ENCODE peak calls at places on chromosomes 13 and 19, in four cellular contexts. H is Daoy; G is ELR; J is effector CD4-positive, alpha-beta T cell. Q is an unnamed sample.

GRCh38 chr13:73984949-73985691 is 149.1 kb downstream of the KLF12 start:
- DNase-seq in H (no peak), G (no peak), J (peak), Q (no peak)

GRCh38 chr19:1035998-1036621 is 3.8 kb upstream of the ABCA7 start:
- DNase-seq in H (no peak), G (no peak), J (no peak), Q (no peak)

GRCh38 chr19:44698492-44699201 is at the start of gene CEACAM16:
- DNase-seq in H (no peak), G (no peak), J (no peak), Q (no peak)

GRCh38 chr13:23509781-23510543 is 60.2 kb upstream of the TNFRSF19 start:
- DNase-seq in H (peak), G (peak), J (no peak), Q (peak)

GRCh38 chr13:107284168-107284567 is 716.2 kb upstream of the ARGLU1 start:
- DNase-seq in H (no peak), G (peak), J (no peak), Q (peak)

GRCh38 chr13:25406377-25406776 is 34.6 kb downstream of the ATP8A2 start:
- DNase-seq in H (peak), G (peak), J (no peak), Q (no peak)

GRCh38 chr19:41537789-41538188 is 38.2 kb upstream of the CEACAM21 start:
- DNase-seq in H (no peak), G (peak), J (no peak), Q (no peak)

GRCh38 chr13:33649212-33649917 is 168.6 kb upstream of the RFC3 start:
- DNase-seq in H (no peak), G (peak), J (no peak), Q (no peak)

GRCh38 chr13:50626031-50626643 is 217.4 kb downstream of the DLEU7 start:
- DNase-seq in H (peak), G (peak), J (no peak), Q (no peak)

GRCh38 chr13:72104656-72105180 is 237.7 kb upstream of the DACH1 start:
- DNase-seq in H (no peak), G (no peak), J (no peak), Q (no peak)

GRCh38 chr19:29873024-29873800 is 61.4 kb downstream of the CCNE1 start:
- DNase-seq in H (peak), G (peak), J (peak), Q (no peak)

GRCh38 chr13:38348890-38349289 is 761 bp upstream of the UFM1 start:
- DNase-seq in H (peak), G (peak), J (peak), Q (peak)

GRCh38 chr13:91406619-91407018 is 8.2 kb downstream of the GPC5 start:
- DNase-seq in H (peak), G (peak), J (no peak), Q (peak)

GRCh38 chr13:83125791-83126190 is 756.5 kb downstream of the SLITRK1 start:
- DNase-seq in H (no peak), G (no peak), J (no peak), Q (no peak)

GRCh38 chr13:42040730-42041016 is 7.8 kb upstream of the DGKH start:
- DNase-seq in H (no peak), G (no peak), J (no peak), Q (no peak)

GRCh38 chr13:109156181-109156935 is 526.9 kb downstream of the MYO16 start:
- DNase-seq in H (peak), G (peak), J (no peak), Q (peak)

GRCh38 chr19:39858541-39858940 is 12.4 kb upstream of the FBL start:
- DNase-seq in H (peak), G (peak), J (no peak), Q (no peak)

GRCh38 chr13:35552172-35552844 is 75.8 kb upstream of the MAB21L1 start:
- DNase-seq in H (no peak), G (peak), J (no peak), Q (no peak)

GRCh38 chr13:44397766-44398223 is 24.2 kb downstream of the SERP2 start:
- DNase-seq in H (no peak), G (no peak), J (no peak), Q (no peak)

GRCh38 chr19:55870736-55871135 is 34.4 kb downstream of the NLRP4 start:
- DNase-seq in H (no peak), G (no peak), J (no peak), Q (no peak)

GRCh38 chr13:93002071-93002470 is 224.5 kb upstream of the GPC6 start:
- DNase-seq in H (no peak), G (no peak), J (no peak), Q (peak)

GRCh38 chr19:13171146-13171545 is 20.9 kb downstream of the IER2 start:
- DNase-seq in H (no peak), G (no peak), J (no peak), Q (no peak)

GRCh38 chr19:1754651-1755466 is 1.6 kb downstream of the ONECUT3 start:
- DNase-seq in H (peak), G (peak), J (no peak), Q (no peak)

GRCh38 chr19:18058208-18059009 is 28.3 kb downstream of the IL12RB1 start:
- DNase-seq in H (peak), G (peak), J (peak), Q (peak)

GRCh38 chr19:11737964-11738745 is 591 bp downstream of the ZNF823 start:
- DNase-seq in H (peak), G (peak), J (peak), Q (peak)

GRCh38 chr19:54231077-54231931 is 8.5 kb upstream of the LILRB3 start:
- DNase-seq in H (peak), G (peak), J (peak), Q (peak)

GRCh38 chr19:4534836-4535658 is at the start of gene PLIN5:
- DNase-seq in H (peak), G (peak), J (no peak), Q (no peak)

GRCh38 chr13:48457578-48458242 is 44.8 kb upstream of the LPAR6 start:
- DNase-seq in H (no peak), G (no peak), J (no peak), Q (no peak)

GRCh38 chr13:74825170-74825948 is 656.6 kb downstream of the TBC1D4 start:
- DNase-seq in H (no peak), G (peak), J (no peak), Q (peak)

GRCh38 chr19:40822161-40822560 is 23.2 kb downstream of the EGLN2 start:
- DNase-seq in H (no peak), G (no peak), J (no peak), Q (no peak)

GRCh38 chr13:60347174-60347573 is 49.8 kb upstream of the TDRD3 start:
- DNase-seq in H (no peak), G (no peak), J (no peak), Q (no peak)

GRCh38 chr19:23099966-23100365 is 16.9 kb upstream of the ZNF730 start:
- DNase-seq in H (no peak), G (no peak), J (no peak), Q (no peak)

GRCh38 chr13:110520431-110521295 is 40.9 kb downstream of the RAB20 start:
- DNase-seq in H (no peak), G (no peak), J (no peak), Q (no peak)

GRCh38 chr13:42047561-42048322 is 706 bp upstream of the DGKH start:
- DNase-seq in H (peak), G (peak), J (peak), Q (peak)

GRCh38 chr19:4636151-4636717 is 3.1 kb upstream of the TNFAIP8L1 start:
- DNase-seq in H (peak), G (peak), J (peak), Q (peak)

GRCh38 chr13:76929975-76930374 is 18.3 kb upstream of the ACOD1 start:
- DNase-seq in H (no peak), G (no peak), J (no peak), Q (no peak)

GRCh38 chr13:66659291-66660012 is 570.7 kb downstream of the PCDH9 start:
- DNase-seq in H (no peak), G (no peak), J (no peak), Q (no peak)